ENCODE peak calls at places on chromosomes 16 and 17, in nine cellular contexts. S, M, E, A, Q, I, G, V and J are unnamed samples.

GRCh38 chr17:58666858-58667267 is 25.0 kb downstream of the TEX14 start:
- DNase-seq in S (peak), M (peak), E (peak), A (no peak), Q (peak), I (no peak), G (peak), V (peak), J (peak)

GRCh38 chr16:3953728-3954410 is 73.4 kb upstream of the CREBBP start:
- DNase-seq in S (no peak), M (no peak), E (no peak), A (no peak), Q (no peak), I (no peak), G (no peak), V (no peak), J (no peak)

GRCh38 chr17:82273327-82274133 is at the start of gene CSNK1D:
- DNase-seq in S (peak), M (peak), E (peak), A (peak), Q (peak), I (peak), G (peak), V (peak), J (peak)

GRCh38 chr16:4913774-4914525 is 23.0 kb downstream of the PPL start:
- DNase-seq in S (no peak), M (no peak), E (no peak), A (no peak), Q (no peak), I (no peak), G (no peak), V (no peak), J (no peak)

GRCh38 chr17:43595466-43595865 is 49.3 kb upstream of the ETV4 start:
- DNase-seq in S (no peak), M (no peak), E (no peak), A (no peak), Q (no peak), I (no peak), G (no peak), V (no peak), J (no peak)

GRCh38 chr16:1393613-1394176 is 20.8 kb downstream of the UNKL start:
- DNase-seq in S (no peak), M (no peak), E (no peak), A (no peak), Q (no peak), I (no peak), G (no peak), V (no peak), J (no peak)

GRCh38 chr16:2196162-2196980 is at the start of gene CASKIN1:
- DNase-seq in S (no peak), M (no peak), E (peak), A (no peak), Q (no peak), I (peak), G (no peak), V (no peak), J (no peak)

GRCh38 chr16:85522842-85523601 is 90.1 kb upstream of the GSE1 start:
- DNase-seq in S (no peak), M (no peak), E (no peak), A (peak), Q (no peak), I (no peak), G (peak), V (peak), J (peak)

GRCh38 chr17:4810696-4811289 is 3.8 kb downstream of the PLD2 start:
- DNase-seq in S (no peak), M (no peak), E (no peak), A (no peak), Q (no peak), I (no peak), G (no peak), V (peak), J (no peak)

GRCh38 chr16:4915226-4915761 is 21.7 kb downstream of the PPL start:
- DNase-seq in S (no peak), M (no peak), E (no peak), A (no peak), Q (no peak), I (no peak), G (peak), V (no peak), J (no peak)

GRCh38 chr16:74034862-74035261 is 261.8 kb upstream of the PSMD7 start:
- DNase-seq in S (peak), M (no peak), E (no peak), A (no peak), Q (no peak), I (peak), G (peak), V (peak), J (peak)

GRCh38 chr17:76820039-76820438 is 48.2 kb upstream of the MGAT5B start:
- DNase-seq in S (no peak), M (no peak), E (no peak), A (no peak), Q (no peak), I (no peak), G (no peak), V (no peak), J (no peak)

GRCh38 chr16:19338335-19338734 is 52.8 kb downstream of the CLEC19A start:
- DNase-seq in S (no peak), M (no peak), E (no peak), A (no peak), Q (no peak), I (peak), G (no peak), V (peak), J (peak)

GRCh38 chr17:7380321-7380720 is 568 bp upstream of the TNK1 start:
- DNase-seq in S (no peak), M (no peak), E (no peak), A (no peak), Q (no peak), I (no peak), G (peak), V (peak), J (no peak)

GRCh38 chr17:81083125-81083765 is 48.3 kb downstream of the BAIAP2 start:
- DNase-seq in S (no peak), M (no peak), E (no peak), A (no peak), Q (no peak), I (no peak), G (no peak), V (no peak), J (no peak)